ENCODE peak calls at places on chromosomes 1 and 21, in four cellular contexts. D is B cell, K is AG04449, Y is mesothelial cell of epicardium. T is an unnamed sample.

GRCh38 chr1:231040800-231041704 is 998 bp upstream of the FAM89A start:
- DNase-seq in D (no peak), K (no peak), Y (peak), T (no peak)

GRCh38 chr1:154329152-154329521 is 3.8 kb downstream of the ATP8B2 start:
- DNase-seq in D (no peak), K (no peak), Y (no peak), T (no peak)

GRCh38 chr1:223189903-223190724 is 47.1 kb upstream of the TLR5 start:
- DNase-seq in D (no peak), K (no peak), Y (no peak), T (no peak)

GRCh38 chr1:161038523-161039153 is at the start of gene TSTD1:
- DNase-seq in D (peak), K (no peak), Y (peak), T (no peak)

GRCh38 chr1:225412803-225413338 is 15.0 kb downstream of the LBR start:
- DNase-seq in D (no peak), K (no peak), Y (no peak), T (no peak)

GRCh38 chr1:28885982-28886730 is 28.2 kb upstream of the EPB41 start:
- DNase-seq in D (no peak), K (no peak), Y (no peak), T (no peak)

GRCh38 chr1:219227731-219228419 is 54.2 kb downstream of the LYPLAL1 start:
- DNase-seq in D (no peak), K (no peak), Y (no peak), T (no peak)

GRCh38 chr1:224503161-224504118 is 68.8 kb upstream of the WDR26 start:
- DNase-seq in D (no peak), K (no peak), Y (peak), T (peak)

GRCh38 chr1:56524263-56524662 is 55.1 kb downstream of the PLPP3 start:
- DNase-seq in D (no peak), K (no peak), Y (no peak), T (no peak)

GRCh38 chr1:150194381-150195031 is 41.4 kb downstream of the ANP32E start:
- DNase-seq in D (no peak), K (peak), Y (no peak), T (no peak)

GRCh38 chr1:54221113-54221834 is 21.3 kb downstream of the MRPL37 start:
- DNase-seq in D (no peak), K (no peak), Y (no peak), T (no peak)

GRCh38 chr1:187931781-187932180 is 1103.0 kb downstream of the PLA2G4A start:
- DNase-seq in D (no peak), K (no peak), Y (no peak), T (no peak)

GRCh38 chr1:187928717-187929116 is 1100.0 kb downstream of the PLA2G4A start:
- DNase-seq in D (no peak), K (no peak), Y (no peak), T (no peak)

GRCh38 chr1:187924252-187924651 is 1095.5 kb downstream of the PLA2G4A start:
- DNase-seq in D (no peak), K (no peak), Y (no peak), T (no peak)

GRCh38 chr1:187933562-187934419 is 1105.0 kb downstream of the PLA2G4A start:
- DNase-seq in D (no peak), K (no peak), Y (no peak), T (no peak)

DNA sequence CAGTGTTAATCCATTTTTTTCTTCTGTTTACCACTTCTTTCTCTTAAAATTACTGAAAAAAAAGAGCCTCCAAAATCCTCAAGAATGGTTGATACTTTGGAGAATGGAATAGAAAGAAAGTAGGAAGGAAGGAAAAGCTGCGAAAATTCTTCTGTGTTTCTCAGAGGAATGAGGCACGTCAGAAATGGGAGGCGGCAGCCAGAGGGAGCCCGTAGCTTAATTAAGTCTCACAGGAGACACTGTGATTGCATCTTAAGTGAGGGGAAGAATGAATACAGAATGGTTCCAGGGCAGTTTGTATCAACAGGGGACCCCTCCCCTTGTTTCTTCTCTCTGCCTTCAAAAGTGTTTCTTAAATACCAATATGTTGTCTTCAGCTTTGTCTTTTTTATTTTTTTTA is 1099.5 kb downstream of the PLA2G4A start:
- DNase-seq in D (no peak), K (no peak), Y (no peak), T (no peak)
- TF ChIP-seq CTCF in D (no peak), K (peak), Y (no peak), T (peak)

GRCh38 chr1:98794196-98794886 is 132.8 kb downstream of the SNX7 start:
- DNase-seq in D (peak), K (peak), Y (peak), T (no peak)
- TF ChIP-seq CTCF in D (peak), K (peak), Y (peak), T (peak)

GRCh38 chr1:18646776-18647410 is 16.2 kb downstream of the PAX7 start:
- DNase-seq in D (no peak), K (no peak), Y (no peak), T (no peak)

GRCh38 chr1:18645172-18646090 is 14.8 kb downstream of the PAX7 start:
- DNase-seq in D (no peak), K (no peak), Y (no peak), T (no peak)

GRCh38 chr1:18647681-18648214 is 17.1 kb downstream of the PAX7 start:
- DNase-seq in D (no peak), K (no peak), Y (no peak), T (no peak)

GRCh38 chr1:18644469-18645171 is 14.0 kb downstream of the PAX7 start:
- DNase-seq in D (no peak), K (no peak), Y (no peak), T (no peak)

DNA sequence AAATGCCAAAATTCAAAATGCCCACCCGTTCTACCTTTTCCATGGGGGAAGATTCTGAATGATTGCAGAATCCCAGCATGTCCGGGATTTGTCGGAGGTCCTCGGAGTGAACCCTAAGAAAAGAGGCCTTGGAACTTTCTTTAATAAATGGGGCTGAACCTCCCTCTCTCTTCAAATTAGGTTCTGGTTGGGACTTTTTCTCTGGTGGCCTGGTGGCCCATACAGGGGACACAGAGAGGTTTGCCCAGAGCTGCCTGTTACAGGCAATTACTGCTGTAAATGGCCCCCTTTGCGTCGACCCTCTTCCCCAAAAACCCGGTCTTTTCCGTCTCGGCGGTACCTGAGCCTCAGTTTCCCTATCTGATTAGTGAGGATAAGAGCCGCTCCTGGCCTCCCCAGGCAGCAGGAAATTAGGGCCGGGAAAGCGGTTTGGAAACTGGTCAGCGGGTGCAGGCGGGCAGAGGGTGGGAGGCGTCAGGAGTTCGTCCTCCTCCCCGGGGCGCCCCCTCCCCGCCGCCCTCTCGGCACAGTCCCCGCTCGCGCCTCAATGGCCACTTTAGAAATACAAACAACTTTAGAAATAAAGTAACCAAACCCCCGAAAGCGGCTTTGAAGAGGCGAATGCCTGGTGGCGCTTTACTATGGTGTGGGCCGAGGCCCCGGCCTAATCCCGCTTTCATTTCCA is 15.6 kb downstream of the PAX7 start:
- DNase-seq in D (no peak), K (no peak), Y (no peak), T (no peak)
- TF ChIP-seq CTCF in D (no peak), K (no peak), Y (no peak), T (no peak)

DNA sequence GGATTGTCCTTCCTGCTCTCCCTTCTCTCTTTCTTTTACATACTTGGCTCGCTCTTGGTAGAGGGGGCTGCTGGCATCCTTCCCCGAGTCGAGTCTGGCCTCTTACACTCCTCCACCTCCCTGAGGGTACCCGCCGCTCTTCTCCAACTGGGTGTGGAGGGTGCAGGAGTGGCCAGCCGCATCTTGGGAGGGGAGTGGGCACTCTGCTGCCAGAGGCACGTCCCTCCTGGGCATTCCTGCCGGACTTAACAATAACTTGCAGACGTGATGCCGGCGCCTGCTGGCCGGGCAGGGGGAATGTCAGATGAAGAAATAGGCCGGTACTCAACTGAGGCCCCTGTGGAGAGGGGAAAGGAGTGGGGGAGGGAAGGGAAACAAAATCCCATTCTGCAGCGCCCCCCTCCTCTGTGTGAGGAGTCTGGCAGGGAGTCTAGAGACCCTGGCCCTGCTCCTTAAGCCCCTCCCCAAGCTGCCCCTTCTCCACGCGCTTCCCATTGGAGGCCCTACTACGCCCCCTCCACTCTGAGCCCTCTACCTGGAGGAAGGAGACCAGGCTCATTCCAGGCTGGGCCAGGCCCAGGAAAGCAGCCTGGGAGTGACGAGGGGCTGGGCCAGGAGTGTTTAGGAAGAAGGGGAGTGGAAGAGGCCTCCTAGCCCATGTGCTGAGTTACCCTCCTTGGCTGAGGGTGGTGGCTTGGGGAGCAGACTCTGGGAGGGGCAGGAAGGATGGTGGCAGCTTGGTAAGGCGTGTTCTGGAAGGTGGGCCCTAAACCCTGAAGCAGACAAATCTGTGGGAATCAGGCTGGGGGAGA is 1.8 kb downstream of the ATP2B4 start:
- DNase-seq in D (no peak), K (no peak), Y (peak), T (peak)
- TF ChIP-seq CTCF in D (no peak), K (peak), Y (no peak), T (peak)

GRCh38 chr1:40792036-40792435 is 8.4 kb downstream of the KCNQ4 start:
- DNase-seq in D (no peak), K (no peak), Y (no peak), T (no peak)

GRCh38 chr1:40788561-40789341 is 5.2 kb downstream of the KCNQ4 start:
- DNase-seq in D (no peak), K (no peak), Y (no peak), T (no peak)

GRCh38 chr1:40787733-40788560 is 4.4 kb downstream of the KCNQ4 start:
- DNase-seq in D (no peak), K (no peak), Y (no peak), T (no peak)

GRCh38 chr1:40789342-40789598 is 5.7 kb downstream of the KCNQ4 start:
- DNase-seq in D (no peak), K (no peak), Y (no peak), T (no peak)

DNA sequence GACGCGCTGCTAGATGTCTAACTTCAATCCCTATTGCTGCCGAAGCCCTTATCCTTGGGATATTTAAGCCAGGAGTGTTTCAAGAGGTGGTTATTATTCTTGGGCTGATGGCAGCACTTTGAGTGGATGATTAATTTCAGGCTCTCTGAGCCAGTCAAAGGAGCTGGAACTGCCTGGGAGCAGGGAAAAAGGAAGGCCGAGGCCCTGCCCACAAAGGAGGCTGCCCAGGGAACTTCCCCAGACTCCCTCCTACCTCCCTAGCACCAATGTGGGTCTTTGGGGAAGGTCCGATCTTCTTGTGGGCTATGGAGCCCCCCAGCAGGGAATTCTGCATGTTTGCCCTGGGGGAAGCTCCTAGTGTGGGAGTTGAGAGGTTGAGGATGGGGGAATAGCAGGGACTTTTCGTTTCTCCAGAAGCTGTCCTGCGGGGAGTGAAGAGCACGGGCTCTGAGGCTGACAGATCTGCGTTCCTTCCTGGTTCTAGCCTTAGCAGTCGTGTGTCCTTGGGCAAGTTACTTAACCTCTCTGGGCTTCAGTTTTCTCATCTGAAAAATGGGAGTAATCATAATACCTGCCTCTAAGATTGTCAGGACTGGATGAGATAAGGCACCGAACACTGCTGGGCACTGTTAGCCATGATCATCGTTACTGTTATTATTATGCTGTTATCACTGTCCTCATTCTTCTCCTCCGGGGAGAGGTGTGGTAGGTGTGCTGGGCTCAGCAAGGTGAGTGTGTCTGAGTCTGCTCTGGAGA is 6.3 kb downstream of the KCNQ4 start:
- DNase-seq in D (no peak), K (no peak), Y (no peak), T (no peak)
- TF ChIP-seq CTCF in D (no peak), K (no peak), Y (no peak), T (no peak)

GRCh38 chr1:8424539-8425116 is 106.7 kb downstream of the SLC45A1 start:
- DNase-seq in D (peak), K (no peak), Y (no peak), T (no peak)

GRCh38 chr1:8422439-8423133 is 104.7 kb downstream of the SLC45A1 start:
- DNase-seq in D (no peak), K (no peak), Y (no peak), T (no peak)

GRCh38 chr1:8425150-8425780 is 107.4 kb downstream of the SLC45A1 start:
- DNase-seq in D (no peak), K (no peak), Y (no peak), T (no peak)

GRCh38 chr1:8423134-8423701 is 105.3 kb downstream of the SLC45A1 start:
- DNase-seq in D (no peak), K (no peak), Y (peak), T (no peak)

GRCh38 chr1:8423702-8424538 is 106.0 kb downstream of the SLC45A1 start:
- DNase-seq in D (peak), K (no peak), Y (peak), T (peak)
- TF ChIP-seq CTCF in D (no peak), K (no peak), Y (no peak), T (peak)

GRCh38 chr21:17726047-17726446 is 93.1 kb downstream of the C21orf91 start:
- DNase-seq in D (no peak), K (no peak), Y (no peak), T (no peak)
- TF ChIP-seq CTCF in D (no peak), K (no peak), Y (no peak), T (no peak)

GRCh38 chr1:27391511-27392095 is 819 bp upstream of the GPR3 start:
- DNase-seq in D (no peak), K (no peak), Y (no peak), T (no peak)
- TF ChIP-seq CTCF in D (no peak), K (no peak), Y (no peak), T (no peak)